ENCODE peak calls at places on chromosomes 16 and 17, in five cellular contexts. One of them, this sample, is unnamed.

GRCh38 chr16:67529639-67530012 is 997 bp downstream of the RIPOR1 start:
- DNase-seq in colonic mucosa: no peak
- DNase-seq in Peyer's patch: no peak
- DNase-seq in MM.1S: peak; percentile 42
- DNase-seq in CD8-positive, alpha-beta T cell: no peak
- DNase-seq in this sample: no peak

GRCh38 chr17:4710693-4711634 is 532 bp downstream of the ARRB2 start:
- DNase-seq in CD8-positive, alpha-beta T cell: peak; percentile 80
- DNase-seq in colonic mucosa: peak; percentile 40
- DNase-seq in Peyer's patch: peak; percentile 63
- DNase-seq in MM.1S: no peak
- DNase-seq in this sample: peak; percentile 85

GRCh38 chr17:286571-286970 is 66.0 kb downstream of the RPH3AL start:
- DNase-seq in MM.1S: no peak
- DNase-seq in Peyer's patch: no peak
- DNase-seq in CD8-positive, alpha-beta T cell: no peak
- DNase-seq in colonic mucosa: no peak
- DNase-seq in this sample: no peak

GRCh38 chr16:89723279-89724250 is 2.2 kb downstream of the ZNF276 start:
- DNase-seq in CD8-positive, alpha-beta T cell: peak; percentile 91
- DNase-seq in MM.1S: no peak
- DNase-seq in colonic mucosa: no peak
- DNase-seq in Peyer's patch: peak; percentile 55
- DNase-seq in this sample: peak; percentile 60

GRCh38 chr17:3418222-3418621 is 7.1 kb downstream of the OR3A3 start:
- DNase-seq in Peyer's patch: no peak
- DNase-seq in colonic mucosa: no peak
- DNase-seq in CD8-positive, alpha-beta T cell: no peak
- DNase-seq in MM.1S: peak; percentile 17
- DNase-seq in this sample: no peak

GRCh38 chr16:59373632-59374031 is 639.5 kb upstream of the GOT2 start:
- DNase-seq in colonic mucosa: no peak
- DNase-seq in Peyer's patch: no peak
- DNase-seq in MM.1S: no peak
- DNase-seq in CD8-positive, alpha-beta T cell: no peak
- DNase-seq in this sample: no peak

GRCh38 chr16:78022347-78022746 is at the start of gene CLEC3A:
- DNase-seq in CD8-positive, alpha-beta T cell: no peak
- DNase-seq in Peyer's patch: no peak
- DNase-seq in MM.1S: no peak
- DNase-seq in colonic mucosa: no peak
- DNase-seq in this sample: no peak

GRCh38 chr16:14307623-14308356 is 236.7 kb downstream of the MRTFB start:
- DNase-seq in Peyer's patch: no peak
- DNase-seq in colonic mucosa: no peak
- DNase-seq in CD8-positive, alpha-beta T cell: no peak
- DNase-seq in MM.1S: no peak
- DNase-seq in this sample: no peak

GRCh38 chr17:19727466-19728113 is 11.2 kb upstream of the SLC47A2 start:
- DNase-seq in colonic mucosa: peak; percentile 56
- DNase-seq in MM.1S: no peak
- DNase-seq in CD8-positive, alpha-beta T cell: no peak
- DNase-seq in Peyer's patch: no peak
- DNase-seq in this sample: no peak

GRCh38 chr16:49510676-49511305 is 137.2 kb downstream of the C16orf78 start:
- DNase-seq in Peyer's patch: no peak
- DNase-seq in colonic mucosa: no peak
- DNase-seq in MM.1S: no peak
- DNase-seq in CD8-positive, alpha-beta T cell: no peak
- DNase-seq in this sample: no peak

GRCh38 chr16:67431077-67431804 is at the start of gene HSD11B2:
- DNase-seq in MM.1S: peak; percentile 43
- DNase-seq in Peyer's patch: peak; percentile 22
- DNase-seq in CD8-positive, alpha-beta T cell: no peak
- DNase-seq in colonic mucosa: peak; percentile 58
- DNase-seq in this sample: peak; percentile 16

GRCh38 chr16:88695218-88695617 is 8.9 kb upstream of the SNAI3 start:
- DNase-seq in CD8-positive, alpha-beta T cell: no peak
- DNase-seq in colonic mucosa: no peak
- DNase-seq in MM.1S: no peak
- DNase-seq in Peyer's patch: no peak
- DNase-seq in this sample: no peak

GRCh38 chr16:82631701-82632685 is 5.2 kb downstream of the CDH13 start:
- DNase-seq in Peyer's patch: no peak
- DNase-seq in colonic mucosa: no peak
- DNase-seq in CD8-positive, alpha-beta T cell: no peak
- DNase-seq in MM.1S: no peak
- DNase-seq in this sample: no peak

GRCh38 chr16:49602201-49603041 is 228.8 kb downstream of the C16orf78 start:
- DNase-seq in MM.1S: no peak
- DNase-seq in Peyer's patch: no peak
- DNase-seq in CD8-positive, alpha-beta T cell: peak; percentile 34
- DNase-seq in colonic mucosa: peak; percentile 9
- DNase-seq in this sample: no peak

GRCh38 chr17:10730956-10731879 is 1.4 kb upstream of the TMEM220 start:
- DNase-seq in Peyer's patch: no peak
- DNase-seq in MM.1S: no peak
- DNase-seq in CD8-positive, alpha-beta T cell: no peak
- DNase-seq in colonic mucosa: peak; percentile 70
- DNase-seq in this sample: no peak

GRCh38 chr16:76059186-76059585 is 218.0 kb upstream of the CNTNAP4 start:
- DNase-seq in Peyer's patch: no peak
- DNase-seq in colonic mucosa: no peak
- DNase-seq in CD8-positive, alpha-beta T cell: no peak
- DNase-seq in MM.1S: no peak
- DNase-seq in this sample: no peak

GRCh38 chr17:71338396-71338795 is 782.4 kb upstream of the SOX9 start:
- DNase-seq in CD8-positive, alpha-beta T cell: no peak
- DNase-seq in MM.1S: peak; percentile 62
- DNase-seq in Peyer's patch: no peak
- DNase-seq in colonic mucosa: peak; percentile 30
- DNase-seq in this sample: no peak

GRCh38 chr17:28173071-28173561 is 130.6 kb downstream of the NLK start:
- DNase-seq in CD8-positive, alpha-beta T cell: no peak
- DNase-seq in Peyer's patch: no peak
- DNase-seq in MM.1S: no peak
- DNase-seq in colonic mucosa: no peak
- DNase-seq in this sample: no peak

GRCh38 chr16:75238853-75239371 is 12.5 kb downstream of the BCAR1 start:
- DNase-seq in colonic mucosa: no peak
- DNase-seq in CD8-positive, alpha-beta T cell: no peak
- DNase-seq in Peyer's patch: no peak
- DNase-seq in MM.1S: no peak
- DNase-seq in this sample: no peak

GRCh38 chr16:52568495-52568894 is 21.6 kb upstream of the TOX3 start:
- DNase-seq in CD8-positive, alpha-beta T cell: no peak
- DNase-seq in colonic mucosa: no peak
- DNase-seq in Peyer's patch: no peak
- DNase-seq in MM.1S: no peak
- DNase-seq in this sample: no peak

GRCh38 chr16:2277466-2278271 is 9.7 kb upstream of the RNPS1 start:
- DNase-seq in MM.1S: no peak
- DNase-seq in colonic mucosa: no peak
- DNase-seq in CD8-positive, alpha-beta T cell: no peak
- DNase-seq in Peyer's patch: no peak
- DNase-seq in this sample: no peak

GRCh38 chr16:56011808-56012478 is 136.8 kb upstream of the CES5A start:
- DNase-seq in MM.1S: no peak
- DNase-seq in Peyer's patch: no peak
- DNase-seq in CD8-positive, alpha-beta T cell: no peak
- DNase-seq in colonic mucosa: no peak
- DNase-seq in this sample: no peak

GRCh38 chr17:48505788-48506187 is 25.0 kb downstream of the HOXB1 start:
- DNase-seq in colonic mucosa: no peak
- DNase-seq in CD8-positive, alpha-beta T cell: no peak
- DNase-seq in Peyer's patch: no peak
- DNase-seq in MM.1S: peak; percentile 92
- DNase-seq in this sample: peak; percentile 48

GRCh38 chr16:51392651-51393187 is 241.6 kb upstream of the SALL1 start:
- DNase-seq in MM.1S: no peak
- DNase-seq in Peyer's patch: no peak
- DNase-seq in colonic mucosa: peak; percentile 17
- DNase-seq in CD8-positive, alpha-beta T cell: no peak
- DNase-seq in this sample: no peak

GRCh38 chr16:27232061-27232841 is 28.9 kb downstream of the KDM8 start:
- DNase-seq in colonic mucosa: peak; percentile 67
- DNase-seq in MM.1S: peak; percentile 88
- DNase-seq in Peyer's patch: peak; percentile 82
- DNase-seq in CD8-positive, alpha-beta T cell: peak; percentile 66
- DNase-seq in this sample: no peak

GRCh38 chr16:29675811-29676643 is 3.0 kb upstream of the QPRT start:
- DNase-seq in Peyer's patch: no peak
- DNase-seq in MM.1S: peak; percentile 23
- DNase-seq in colonic mucosa: no peak
- DNase-seq in CD8-positive, alpha-beta T cell: no peak
- DNase-seq in this sample: no peak

GRCh38 chr17:47644324-47644723 is 5.4 kb upstream of the KPNB1 start:
- DNase-seq in colonic mucosa: no peak
- DNase-seq in MM.1S: no peak
- DNase-seq in CD8-positive, alpha-beta T cell: no peak
- DNase-seq in Peyer's patch: no peak
- DNase-seq in this sample: no peak

GRCh38 chr17:68290268-68290954 is 516 bp downstream of the SLC16A6 start:
- DNase-seq in colonic mucosa: peak; percentile 29
- DNase-seq in MM.1S: peak; percentile 71
- DNase-seq in CD8-positive, alpha-beta T cell: peak; percentile 79
- DNase-seq in Peyer's patch: peak; percentile 62
- DNase-seq in this sample: peak; percentile 62

GRCh38 chr17:76696763-76697701 is 13.7 kb downstream of the MXRA7 start:
- DNase-seq in Peyer's patch: peak; percentile 30
- DNase-seq in colonic mucosa: no peak
- DNase-seq in MM.1S: no peak
- DNase-seq in CD8-positive, alpha-beta T cell: no peak
- DNase-seq in this sample: no peak

GRCh38 chr16:53372942-53373871 is 61.1 kb upstream of the RBL2 start:
- DNase-seq in colonic mucosa: peak; percentile 90
- DNase-seq in Peyer's patch: peak; percentile 43
- DNase-seq in MM.1S: peak; percentile 79
- DNase-seq in CD8-positive, alpha-beta T cell: peak; percentile 88
- DNase-seq in this sample: peak; percentile 76

GRCh38 chr17:65931246-65932149 is 260.4 kb downstream of the CEP112 start:
- DNase-seq in Peyer's patch: no peak
- DNase-seq in colonic mucosa: no peak
- DNase-seq in MM.1S: no peak
- DNase-seq in CD8-positive, alpha-beta T cell: no peak
- DNase-seq in this sample: no peak

GRCh38 chr17:8506145-8506544 is 70.5 kb downstream of the NDEL1 start:
- DNase-seq in Peyer's patch: no peak
- DNase-seq in MM.1S: no peak
- DNase-seq in colonic mucosa: no peak
- DNase-seq in CD8-positive, alpha-beta T cell: no peak
- DNase-seq in this sample: no peak

GRCh38 chr16:67166035-67166882 is 1.7 kb downstream of the HSF4 start:
- DNase-seq in Peyer's patch: no peak
- DNase-seq in MM.1S: no peak
- DNase-seq in CD8-positive, alpha-beta T cell: no peak
- DNase-seq in colonic mucosa: no peak
- DNase-seq in this sample: no peak

GRCh38 chr17:22694362-22695227 is 1002.3 kb downstream of the KCNJ18 start:
- DNase-seq in Peyer's patch: no peak
- DNase-seq in MM.1S: no peak
- DNase-seq in colonic mucosa: no peak
- DNase-seq in CD8-positive, alpha-beta T cell: no peak
- DNase-seq in this sample: no peak
- H3K9me3 ChIP-seq in Peyer's patch: no peaks in the 10 kb centered on the region
- H3K9me3 ChIP-seq in MM.1S: no peaks in the 10 kb centered on the region
- H3K9me3 ChIP-seq in colonic mucosa: no peaks in the 10 kb centered on the region
- H3K9me3 ChIP-seq in CD8-positive, alpha-beta T cell: no peaks in the 10 kb centered on the region
- H3K9me3 ChIP-seq in this sample: peaks cover 12% of the 10 kb centered on the region

GRCh38 chr16:693364-693763 is 3.2 kb upstream of the WDR24 start:
- DNase-seq in Peyer's patch: no peak
- DNase-seq in CD8-positive, alpha-beta T cell: no peak
- DNase-seq in colonic mucosa: no peak
- DNase-seq in MM.1S: no peak
- DNase-seq in this sample: no peak
- H3K4me3 ChIP-seq in Peyer's patch: no peak overlapping the region
- H3K4me3 ChIP-seq in CD8-positive, alpha-beta T cell: no peak overlapping the region
- H3K4me3 ChIP-seq in colonic mucosa: no peak overlapping the region
- H3K4me3 ChIP-seq in MM.1S: no peak overlapping the region
- H3K4me3 ChIP-seq in this sample: no peak overlapping the region

DNA sequence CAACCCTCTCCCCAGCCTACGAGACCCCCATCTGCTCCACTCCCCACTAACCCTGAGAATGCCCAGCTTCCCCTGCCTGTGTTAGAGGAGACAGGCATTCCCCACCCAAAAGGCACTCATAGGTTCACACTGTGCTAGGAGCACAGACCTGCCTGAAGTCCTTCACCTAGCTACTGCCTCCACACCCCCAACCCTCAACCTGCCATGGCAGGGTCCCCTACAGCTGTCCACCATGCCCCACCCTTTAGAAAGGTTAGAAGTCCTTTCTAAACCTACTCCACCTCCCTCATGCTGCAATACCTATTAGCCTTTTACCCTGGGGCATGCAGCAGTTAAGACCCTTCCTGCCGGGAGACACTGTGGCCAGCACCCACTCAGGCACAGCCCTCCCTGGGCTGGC is 9.1 kb downstream of the SRCIN1 start:
- DNase-seq in CD8-positive, alpha-beta T cell: no peak
- DNase-seq in MM.1S: no peak
- DNase-seq in Peyer's patch: no peak
- DNase-seq in colonic mucosa: no peak
- DNase-seq in this sample: no peak
- H3K27me3 ChIP-seq in CD8-positive, alpha-beta T cell: no peaks in the 10 kb centered on the region
- H3K27me3 ChIP-seq in MM.1S: peaks cover 66% of the 10 kb centered on the region
- H3K27me3 ChIP-seq in Peyer's patch: no peaks in the 10 kb centered on the region
- H3K27me3 ChIP-seq in colonic mucosa: peaks cover 12% of the 10 kb centered on the region
- H3K27me3 ChIP-seq in this sample: peaks cover 18% of the 10 kb centered on the region

GRCh38 chr17:50425001-50425681 is 877 bp upstream of the ACSF2 start:
- DNase-seq in Peyer's patch: no peak
- DNase-seq in MM.1S: no peak
- DNase-seq in CD8-positive, alpha-beta T cell: no peak
- DNase-seq in colonic mucosa: no peak
- DNase-seq in this sample: no peak

GRCh38 chr17:50426814-50427787 is 1.1 kb downstream of the ACSF2 start:
- DNase-seq in colonic mucosa: peak; percentile 54
- DNase-seq in Peyer's patch: no peak
- DNase-seq in CD8-positive, alpha-beta T cell: peak; percentile 51
- DNase-seq in MM.1S: peak; percentile 68
- DNase-seq in this sample: no peak

GRCh38 chr17:50425682-50426471 is at the start of gene ACSF2:
- DNase-seq in colonic mucosa: peak; percentile 92
- DNase-seq in CD8-positive, alpha-beta T cell: peak; percentile 79
- DNase-seq in Peyer's patch: peak; percentile 75
- DNase-seq in MM.1S: peak; percentile 74
- DNase-seq in this sample: peak; percentile 69

GRCh38 chr17:50424246-50425000 is 1.6 kb upstream of the ACSF2 start:
- DNase-seq in CD8-positive, alpha-beta T cell: no peak
- DNase-seq in Peyer's patch: no peak
- DNase-seq in MM.1S: no peak
- DNase-seq in colonic mucosa: no peak
- DNase-seq in this sample: no peak

GRCh38 chr17:50426472-50426782 is 409 bp downstream of the ACSF2 start:
- DNase-seq in colonic mucosa: no peak
- DNase-seq in Peyer's patch: no peak
- DNase-seq in CD8-positive, alpha-beta T cell: no peak
- DNase-seq in MM.1S: no peak
- DNase-seq in this sample: no peak
- H3K9me3 ChIP-seq in colonic mucosa: no peaks in the 10 kb centered on the region
- H3K9me3 ChIP-seq in Peyer's patch: no peaks in the 10 kb centered on the region
- H3K9me3 ChIP-seq in CD8-positive, alpha-beta T cell: no peaks in the 10 kb centered on the region
- H3K9me3 ChIP-seq in MM.1S: no peaks in the 10 kb centered on the region
- H3K9me3 ChIP-seq in this sample: no peaks in the 10 kb centered on the region

GRCh38 chr17:75370288-75370687 is 35.2 kb downstream of the GRB2 start:
- DNase-seq in CD8-positive, alpha-beta T cell: no peak
- DNase-seq in Peyer's patch: no peak
- DNase-seq in MM.1S: no peak
- DNase-seq in colonic mucosa: no peak
- DNase-seq in this sample: no peak
- H3K4me3 ChIP-seq in CD8-positive, alpha-beta T cell: no peak overlapping the region
- H3K4me3 ChIP-seq in Peyer's patch: no peak overlapping the region
- H3K4me3 ChIP-seq in MM.1S: no peak overlapping the region
- H3K4me3 ChIP-seq in colonic mucosa: no peak overlapping the region
- H3K4me3 ChIP-seq in this sample: no peak overlapping the region

This sample was measured in CD4-positive, CD25-positive, alpha-beta regulatory T cell.